ENCODE peak calls at places on chromosomes 5 and 9, in eight cellular contexts. W is foreskin fibroblast, M is HFF-Myc, O is left ventricle myocardium inferior, J is GM10248, K is natural killer cell, E is HFFc6, Z is transverse colon. C is an unnamed sample.

GRCh38 chr9:128001411-128002298 is 20.9 kb upstream of the EEIG1 start:
- DNase-seq in W (peak), M (peak), O (no peak), J (no peak), K (no peak), E (peak), Z (no peak), C (no peak)

GRCh38 chr9:93890436-93890935 is 64.7 kb downstream of the BARX1 start:
- DNase-seq in W (no peak), M (no peak), O (no peak), J (no peak), K (no peak), E (no peak), Z (peak), C (no peak)

GRCh38 chr9:90044710-90045151 is 439.9 kb downstream of the GADD45G start:
- DNase-seq in W (peak), M (no peak), O (no peak), J (no peak), K (no peak), E (no peak), Z (no peak), C (no peak)

GRCh38 chr5:154485850-154486426 is 7.9 kb upstream of the HAND1 start:
- DNase-seq in W (no peak), M (no peak), O (no peak), J (no peak), K (no peak), E (no peak), Z (no peak), C (no peak)

GRCh38 chr5:43231977-43232376 is 40.0 kb downstream of the NIM1K start:
- DNase-seq in W (no peak), M (no peak), O (no peak), J (no peak), K (no peak), E (no peak), Z (no peak), C (no peak)

GRCh38 chr9:126482361-126483044 is 131.2 kb upstream of the LMX1B start:
- DNase-seq in W (peak), M (no peak), O (no peak), J (no peak), K (no peak), E (no peak), Z (no peak), C (no peak)

GRCh38 chr5:57671371-57671770 is 188.8 kb upstream of the ACTBL2 start:
- DNase-seq in W (no peak), M (no peak), O (no peak), J (no peak), K (no peak), E (no peak), Z (no peak), C (no peak)

GRCh38 chr5:59099270-59099994 is 516.6 kb downstream of the RAB3C start:
- DNase-seq in W (peak), M (no peak), O (no peak), J (no peak), K (peak), E (peak), Z (no peak), C (no peak)

GRCh38 chr5:159571501-159572244 is 241.4 kb upstream of the IL12B start:
- DNase-seq in W (no peak), M (no peak), O (no peak), J (no peak), K (no peak), E (no peak), Z (no peak), C (no peak)

GRCh38 chr9:92762781-92763708 is 1.6 kb downstream of the BICD2 start:
- DNase-seq in W (no peak), M (no peak), O (no peak), J (no peak), K (no peak), E (no peak), Z (no peak), C (no peak)

GRCh38 chr9:93593144-93593655 is 16.8 kb downstream of the PHF2 start:
- DNase-seq in W (no peak), M (no peak), O (no peak), J (no peak), K (no peak), E (no peak), Z (no peak), C (no peak)

GRCh38 chr5:137316346-137316736 is 182.8 kb downstream of the SPOCK1 start:
- DNase-seq in W (no peak), M (no peak), O (no peak), J (no peak), K (no peak), E (peak), Z (no peak), C (no peak)

GRCh38 chr5:72015103-72015548 is 92.1 kb upstream of the MAP1B start:
- DNase-seq in W (no peak), M (peak), O (no peak), J (no peak), K (no peak), E (peak), Z (no peak), C (no peak)

GRCh38 chr5:6484446-6484845 is 35.8 kb downstream of the UBE2QL1 start:
- DNase-seq in W (no peak), M (no peak), O (no peak), J (no peak), K (no peak), E (no peak), Z (no peak), C (no peak)

GRCh38 chr5:16757146-16757545 is 140.3 kb upstream of the RETREG1 start:
- DNase-seq in W (no peak), M (no peak), O (no peak), J (no peak), K (no peak), E (no peak), Z (no peak), C (no peak)

GRCh38 chr5:132425975-132426524 is 56.5 kb downstream of the SLC22A5 start:
- DNase-seq in W (no peak), M (no peak), O (no peak), J (no peak), K (no peak), E (no peak), Z (no peak), C (no peak)

GRCh38 chr5:16453609-16454008 is 12.0 kb downstream of the ZNF622 start:
- DNase-seq in W (no peak), M (no peak), O (no peak), J (no peak), K (no peak), E (no peak), Z (no peak), C (no peak)

GRCh38 chr9:110476251-110476650 is 103.3 kb downstream of the SVEP1 start:
- DNase-seq in W (no peak), M (no peak), O (no peak), J (no peak), K (no peak), E (no peak), Z (no peak), C (no peak)

GRCh38 chr9:82031538-82032280 is 43.1 kb downstream of the SPATA31D1 start:
- DNase-seq in W (peak), M (peak), O (peak), J (no peak), K (no peak), E (peak), Z (no peak), C (no peak)

GRCh38 chr9:110058304-110058953 is 149.5 kb downstream of the C9orf152 start:
- DNase-seq in W (no peak), M (no peak), O (no peak), J (peak), K (no peak), E (peak), Z (peak), C (no peak)

GRCh38 chr5:116133281-116133680 is 48.5 kb downstream of the COMMD10 start:
- DNase-seq in W (no peak), M (no peak), O (no peak), J (no peak), K (no peak), E (no peak), Z (no peak), C (no peak)

GRCh38 chr9:89723696-89724095 is 118.9 kb downstream of the GADD45G start:
- DNase-seq in W (no peak), M (no peak), O (no peak), J (no peak), K (no peak), E (no peak), Z (no peak), C (no peak)

GRCh38 chr5:32733582-32734340 is 22.6 kb downstream of the NPR3 start:
- DNase-seq in W (no peak), M (no peak), O (no peak), J (no peak), K (no peak), E (no peak), Z (no peak), C (no peak)

GRCh38 chr5:154977409-154977808 is 36.1 kb upstream of the KIF4B start:
- DNase-seq in W (no peak), M (no peak), O (no peak), J (no peak), K (no peak), E (peak), Z (no peak), C (no peak)

GRCh38 chr9:136259836-136260235 is 14.2 kb upstream of the QSOX2 start:
- DNase-seq in W (no peak), M (no peak), O (no peak), J (no peak), K (no peak), E (no peak), Z (no peak), C (no peak)

GRCh38 chr9:134323741-134324358 is 2.4 kb upstream of the RXRA start:
- DNase-seq in W (no peak), M (no peak), O (peak), J (no peak), K (no peak), E (no peak), Z (peak), C (no peak)

GRCh38 chr9:72946821-72947220 is 6.0 kb downstream of the ALDH1A1 start:
- DNase-seq in W (no peak), M (no peak), O (no peak), J (no peak), K (no peak), E (no peak), Z (no peak), C (no peak)

GRCh38 chr9:78972303-78973002 is 599.3 kb upstream of the TLE4 start:
- DNase-seq in W (no peak), M (no peak), O (no peak), J (no peak), K (no peak), E (no peak), Z (no peak), C (no peak)

GRCh38 chr9:113600477-113600851 is 136.9 kb downstream of the RGS3 start:
- DNase-seq in W (no peak), M (no peak), O (no peak), J (no peak), K (no peak), E (no peak), Z (no peak), C (no peak)

GRCh38 chr9:136599811-136600660 is 54.2 kb upstream of the NOTCH1 start:
- DNase-seq in W (no peak), M (no peak), O (no peak), J (no peak), K (no peak), E (no peak), Z (no peak), C (no peak)

GRCh38 chr5:61019642-61020041 is 74.6 kb downstream of the NDUFAF2 start:
- DNase-seq in W (no peak), M (no peak), O (no peak), J (no peak), K (no peak), E (no peak), Z (no peak), C (no peak)

GRCh38 chr5:58544195-58544594 is 38.7 kb upstream of the RAB3C start:
- DNase-seq in W (no peak), M (no peak), O (no peak), J (no peak), K (no peak), E (no peak), Z (no peak), C (no peak)

GRCh38 chr5:159912033-159912800 is 4.1 kb upstream of the ADRA1B start:
- DNase-seq in W (peak), M (no peak), O (no peak), J (no peak), K (no peak), E (peak), Z (peak), C (no peak)

GRCh38 chr5:60738461-60738860 is 38.5 kb upstream of the DEPDC1B start:
- DNase-seq in W (no peak), M (no peak), O (no peak), J (no peak), K (no peak), E (no peak), Z (no peak), C (no peak)

GRCh38 chr9:94643176-94643575 is 3.9 kb upstream of the FBP1 start:
- DNase-seq in W (no peak), M (no peak), O (no peak), J (no peak), K (no peak), E (no peak), Z (no peak), C (no peak)

GRCh38 chr5:55706230-55706629 is 5.9 kb downstream of the SLC38A9 start:
- DNase-seq in W (no peak), M (no peak), O (no peak), J (no peak), K (no peak), E (no peak), Z (no peak), C (no peak)

GRCh38 chr5:79774171-79774854 is 84.7 kb downstream of the CMYA5 start:
- DNase-seq in W (no peak), M (no peak), O (no peak), J (peak), K (no peak), E (peak), Z (no peak), C (no peak)
- TF ChIP-seq CTCF in W (peak), M (peak), O (peak), J (peak), K (no peak), E (peak), Z (no peak), C (peak)

GRCh38 chr9:21252727-21253547 is 13.1 kb upstream of the IFNA14 start:
- DNase-seq in W (peak), M (no peak), O (peak), J (peak), K (no peak), E (peak), Z (no peak), C (no peak)
- TF ChIP-seq CTCF in W (peak), M (peak), O (peak), J (peak), K (peak), E (peak), Z (peak), C (peak)

GRCh38 chr5:173513521-173513991 is 102.9 kb downstream of the BOD1 start:
- DNase-seq in W (peak), M (no peak), O (no peak), J (no peak), K (no peak), E (peak), Z (no peak), C (no peak)
- TF ChIP-seq CTCF in W (peak), M (no peak), O (peak), J (no peak), K (no peak), E (peak), Z (no peak), C (no peak)

GRCh38 chr5:126098330-126099017 is 324.7 kb upstream of the GRAMD2B start:
- DNase-seq in W (peak), M (no peak), O (no peak), J (no peak), K (no peak), E (no peak), Z (no peak), C (no peak)

GRCh38 chr5:126101901-126102300 is 321.3 kb upstream of the GRAMD2B start:
- DNase-seq in W (no peak), M (no peak), O (no peak), J (no peak), K (no peak), E (no peak), Z (no peak), C (no peak)

GRCh38 chr5:126103050-126103449 is 320.2 kb upstream of the GRAMD2B start:
- DNase-seq in W (no peak), M (no peak), O (no peak), J (no peak), K (no peak), E (no peak), Z (no peak), C (no peak)

GRCh38 chr5:126099077-126099476 is 324.1 kb upstream of the GRAMD2B start:
- DNase-seq in W (no peak), M (no peak), O (no peak), J (no peak), K (no peak), E (no peak), Z (no peak), C (no peak)

DNA sequence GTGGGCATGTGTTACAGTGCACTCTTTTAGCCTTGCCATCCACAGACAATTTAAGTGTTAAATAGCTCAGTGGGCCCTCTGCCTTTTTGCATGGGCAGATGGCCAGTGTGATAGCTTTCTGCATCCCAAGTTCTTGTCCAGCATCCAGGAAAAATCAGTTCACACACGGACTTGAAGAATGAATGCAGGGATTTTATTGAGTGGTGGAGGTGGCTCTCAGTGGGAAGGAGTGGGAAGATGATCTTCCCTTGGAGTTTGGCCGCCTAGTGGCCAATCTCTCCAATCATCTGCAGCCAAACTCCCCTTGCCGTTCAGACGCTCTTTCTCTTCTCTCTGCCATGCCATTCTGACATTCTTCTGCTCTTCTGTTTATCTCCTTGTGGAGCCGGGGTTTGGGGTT is 322.4 kb upstream of the GRAMD2B start:
- DNase-seq in W (no peak), M (no peak), O (no peak), J (no peak), K (no peak), E (no peak), Z (no peak), C (no peak)
- TF ChIP-seq CTCF in W (peak), M (peak), O (peak), J (no peak), K (no peak), E (peak), Z (no peak), C (peak)

GRCh38 chr5:126836778-126837177 is 59.8 kb downstream of the LMNB1 start:
- DNase-seq in W (no peak), M (no peak), O (no peak), J (no peak), K (no peak), E (no peak), Z (no peak), C (no peak)

GRCh38 chr5:126837242-126837641 is 60.3 kb downstream of the LMNB1 start:
- DNase-seq in W (no peak), M (no peak), O (no peak), J (no peak), K (no peak), E (no peak), Z (no peak), C (no peak)

DNA sequence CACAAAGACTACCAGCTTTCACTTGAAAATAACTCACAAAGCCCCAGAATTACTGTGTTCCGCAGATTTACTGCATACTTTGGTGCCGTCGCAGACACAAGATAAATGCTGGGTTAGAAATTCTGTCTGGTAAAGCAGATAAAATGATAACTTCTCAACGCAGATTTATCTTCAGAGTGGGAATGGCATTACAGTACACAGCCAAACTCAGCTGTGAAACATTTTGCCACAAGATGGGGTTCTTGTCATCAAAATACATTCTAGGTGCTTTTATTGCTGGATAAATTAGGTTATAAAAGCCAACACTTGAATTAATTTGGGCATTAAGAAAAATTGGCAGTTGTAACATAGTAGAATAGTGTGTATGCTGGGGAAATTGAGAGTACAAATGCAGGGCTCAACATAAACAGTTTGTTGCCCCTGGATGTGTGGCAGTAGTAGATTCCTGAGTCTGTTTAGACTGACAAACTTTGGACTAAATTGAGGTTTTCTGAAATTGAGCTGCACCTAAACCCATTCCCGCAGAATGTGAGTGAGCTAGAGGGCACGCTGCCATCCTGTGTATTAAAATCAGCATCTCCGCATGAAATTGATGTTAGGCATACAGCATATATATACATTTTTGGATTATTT is 61.1 kb downstream of the LMNB1 start:
- DNase-seq in W (peak), M (no peak), O (no peak), J (no peak), K (no peak), E (peak), Z (no peak), C (no peak)
- TF ChIP-seq CTCF in W (peak), M (no peak), O (peak), J (peak), K (peak), E (peak), Z (peak), C (peak)

GRCh38 chr9:22170162-22170932 is 161.2 kb upstream of the CDKN2B start:
- DNase-seq in W (peak), M (no peak), O (no peak), J (no peak), K (no peak), E (peak), Z (no peak), C (no peak)
- TF ChIP-seq CTCF in W (no peak), M (no peak), O (no peak), J (no peak), K (no peak), E (no peak), Z (no peak), C (no peak)

GRCh38 chr5:29077451-29077850 is 2039.1 kb upstream of the CDH9 start:
- DNase-seq in W (no peak), M (no peak), O (no peak), J (no peak), K (no peak), E (no peak), Z (no peak), C (no peak)

GRCh38 chr5:29085142-29085541 is 2046.8 kb upstream of the CDH9 start:
- DNase-seq in W (no peak), M (no peak), O (no peak), J (no peak), K (no peak), E (no peak), Z (no peak), C (no peak)

DNA sequence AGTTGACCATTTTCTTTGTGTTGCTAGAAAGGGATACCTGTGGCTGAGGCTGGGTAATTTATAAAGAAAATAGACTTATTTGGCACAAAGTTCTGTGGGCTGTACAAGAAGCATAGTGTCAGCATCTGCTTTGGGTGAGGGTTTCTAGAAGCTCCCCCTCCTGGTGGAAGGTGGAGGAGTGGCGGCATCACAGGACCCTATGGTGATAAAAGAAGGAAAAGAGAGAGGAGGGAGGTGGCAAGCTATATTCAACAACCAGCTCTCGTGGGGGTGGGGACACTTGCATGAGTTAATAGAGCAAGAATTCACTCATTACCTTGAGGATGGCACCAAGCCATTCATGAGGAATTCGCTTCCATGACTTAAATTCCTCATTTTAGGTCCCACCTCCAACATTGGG is 2041.4 kb upstream of the CDH9 start:
- DNase-seq in W (no peak), M (no peak), O (no peak), J (no peak), K (no peak), E (no peak), Z (no peak), C (no peak)
- TF ChIP-seq CTCF in W (no peak), M (no peak), O (no peak), J (no peak), K (no peak), E (no peak), Z (no peak), C (peak)

DNA sequence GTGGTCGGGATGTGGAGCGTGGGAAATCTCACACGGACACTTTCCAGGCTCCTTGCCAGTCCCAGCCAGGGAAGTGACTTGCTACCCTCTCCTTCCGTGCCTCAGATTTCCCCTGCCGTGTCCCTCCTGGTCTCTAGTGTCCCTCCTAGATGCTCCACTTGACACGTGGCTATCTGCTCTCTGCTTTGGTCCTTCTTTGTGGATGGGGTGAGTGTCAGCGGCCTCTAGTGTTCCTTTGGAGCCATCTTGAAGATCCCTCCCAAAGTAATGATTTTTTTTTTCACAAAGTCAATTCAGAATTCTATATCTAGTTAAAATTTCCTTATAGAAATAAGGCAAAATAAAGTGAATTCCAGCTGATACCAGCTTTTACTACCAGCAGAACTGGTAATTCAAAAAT is 117.7 kb downstream of the MRPL36 start:
- DNase-seq in W (no peak), M (no peak), O (no peak), J (no peak), K (no peak), E (no peak), Z (no peak), C (no peak)
- TF ChIP-seq CTCF in W (no peak), M (peak), O (no peak), J (no peak), K (no peak), E (peak), Z (no peak), C (no peak)

C was measured in type B pancreatic cell.